ENCODE peak calls at places on chromosomes 5 and 9, in eight cellular contexts. U is mucosa of descending colon; S is activated T-helper 17 cell treated with anti-CD3 and anti-CD28 coated beads, Interleukin-2, amount 50 U/mL, for 72 hours; F is HepG2; P is T-helper 17 cell; D is Right ventricle myocardium inferior; A is Right ventricle myocardium superior; N is natural killer cell. H is an unnamed sample.
A peak's percentile ranks its signal among the peaks of the same experiment; 100 is the strongest.

GRCh38 chr9:95409650-95410426 is 92.3 kb upstream of the FANCC start:
- ATAC-seq in U (peak; percentile 39), S (no peak), F (no peak), P (no peak), D (no peak), A (no peak), N (no peak), H (no peak)

GRCh38 chr5:172801184-172801671 is 30.2 kb upstream of the DUSP1 start:
- ATAC-seq in U (no peak), S (no peak), F (no peak), P (no peak), D (no peak), A (no peak), N (no peak), H (no peak)

GRCh38 chr5:61659221-61659696 is 327.2 kb downstream of the ZSWIM6 start:
- ATAC-seq in U (peak; percentile 78), S (no peak), F (peak; percentile 67), P (no peak), D (peak; percentile 94), A (peak; percentile 95), N (no peak), H (no peak)

GRCh38 chr5:62778327-62779009 is 199.8 kb downstream of the LRRC70 start:
- ATAC-seq in U (no peak), S (no peak), F (peak; percentile 60), P (no peak), D (peak; percentile 39), A (peak; percentile 63), N (no peak), H (no peak)

GRCh38 chr5:14870347-14871083 is 1.1 kb downstream of the ANKH start:
- ATAC-seq in U (peak; percentile 2), S (no peak), F (no peak), P (no peak), D (no peak), A (peak; percentile 25), N (no peak), H (peak; percentile 52)

GRCh38 chr9:133571896-133572595 is 37.1 kb downstream of the FAM163B start:
- ATAC-seq in U (no peak), S (no peak), F (no peak), P (no peak), D (no peak), A (no peak), N (no peak), H (no peak)

GRCh38 chr9:109036744-109037680 is 23.7 kb upstream of the CTNNAL1 start:
- ATAC-seq in U (no peak), S (no peak), F (peak; percentile 69), P (no peak), D (peak; percentile 31), A (peak; percentile 37), N (no peak), H (no peak)

GRCh38 chr5:83564069-83564749 is 92.7 kb downstream of the VCAN start:
- ATAC-seq in U (peak; percentile 49), S (no peak), F (peak; percentile 69), P (peak; percentile 51), D (peak; percentile 47), A (peak; percentile 68), N (no peak), H (peak; percentile 46)

GRCh38 chr5:180097163-180097894 is 25.8 kb upstream of the RNF130 start:
- ATAC-seq in U (no peak), S (no peak), F (peak; percentile 74), P (no peak), D (no peak), A (no peak), N (no peak), H (no peak)

GRCh38 chr5:89065919-89066318 is 182.9 kb upstream of the MEF2C start:
- ATAC-seq in U (no peak), S (peak; percentile 31), F (no peak), P (no peak), D (no peak), A (no peak), N (no peak), H (no peak)

GRCh38 chr5:73454379-73455036 is 5.9 kb upstream of the FOXD1 start:
- ATAC-seq in U (peak; percentile 86), S (peak; percentile 70), F (peak; percentile 88), P (peak; percentile 85), D (no peak), A (peak; percentile 64), N (peak; percentile 65), H (peak; percentile 77)

GRCh38 chr5:135921388-135921787 is 25.7 kb upstream of the IL9 start:
- ATAC-seq in U (no peak), S (no peak), F (no peak), P (no peak), D (no peak), A (no peak), N (no peak), H (no peak)

GRCh38 chr9:14692536-14692917 is 705 bp downstream of the ZDHHC21 start:
- ATAC-seq in U (no peak), S (no peak), F (peak; percentile 42), P (no peak), D (peak; percentile 6), A (no peak), N (no peak), H (no peak)

GRCh38 chr9:86424246-86424891 is 70.2 kb upstream of the TUT7 start:
- ATAC-seq in U (no peak), S (no peak), F (no peak), P (no peak), D (peak; percentile 37), A (peak; percentile 34), N (no peak), H (no peak)

GRCh38 chr5:14716755-14717752 is 52.5 kb downstream of the OTULIN start:
- ATAC-seq in U (peak; percentile 40), S (no peak), F (no peak), P (no peak), D (no peak), A (no peak), N (no peak), H (no peak)

GRCh38 chr5:72270037-72270436 is 50.0 kb downstream of the MRPS27 start:
- ATAC-seq in U (no peak), S (no peak), F (no peak), P (no peak), D (no peak), A (no peak), N (no peak), H (no peak)

GRCh38 chr9:136626740-136627642 is 35.7 kb upstream of the EGFL7 start:
- ATAC-seq in U (peak; percentile 56), S (no peak), F (peak; percentile 82), P (no peak), D (no peak), A (no peak), N (no peak), H (no peak)

GRCh38 chr9:132698989-132699388 is 28.7 kb downstream of the GTF3C4 start:
- ATAC-seq in U (no peak), S (no peak), F (no peak), P (no peak), D (no peak), A (no peak), N (no peak), H (no peak)

GRCh38 chr9:71762900-71763653 is 5.2 kb downstream of the CEMIP2 start:
- ATAC-seq in U (peak; percentile 32), S (no peak), F (peak; percentile 37), P (no peak), D (no peak), A (no peak), N (no peak), H (no peak)

GRCh38 chr5:53603009-53603687 is 42.7 kb downstream of the NDUFS4 start:
- ATAC-seq in U (no peak), S (no peak), F (no peak), P (no peak), D (peak; percentile 87), A (peak; percentile 94), N (no peak), H (no peak)